ENCODE peak calls at places on chromosomes 13 and 19, in nine cellular contexts. B is gastroesophageal sphincter; O is pancreas; C is left cardiac atrium; Q is heart left ventricle; L is right lobe of liver; S is T-cell; N is activated T-cell treated with anti-CD3 and anti-CD28 coated beads, Interleukin-2, amount 50 U/mL, for 4 hours; K is body of pancreas. P is an unnamed sample.

GRCh38 chr19:44681992-44682790 is 10.9 kb downstream of the CEACAM19 start:
- ATAC-seq in B (no peak), O (no peak), C (no peak), Q (no peak), L (no peak), S (no peak), N (no peak), K (no peak), P (no peak)

GRCh38 chr19:50723735-50724521 is 764 bp downstream of the CLEC11A start:
- ATAC-seq in B (no peak), O (no peak), C (no peak), Q (no peak), L (no peak), S (no peak), N (no peak), K (no peak), P (no peak)

GRCh38 chr19:42496551-42497133 is 31.6 kb downstream of the CEACAM1 start:
- ATAC-seq in B (no peak), O (no peak), C (no peak), Q (no peak), L (no peak), S (no peak), N (no peak), K (no peak), P (no peak)

GRCh38 chr19:46289724-46290619 is 6.9 kb upstream of the HIF3A start:
- ATAC-seq in B (no peak), O (no peak), C (no peak), Q (no peak), L (no peak), S (no peak), N (no peak), K (no peak), P (no peak)

GRCh38 chr13:110652755-110653154 is 37.4 kb downstream of the NAXD start:
- ATAC-seq in B (no peak), O (no peak), C (no peak), Q (no peak), L (no peak), S (no peak), N (no peak), K (no peak), P (peak; percentile 53)

GRCh38 chr13:29902632-29903305 is 52.4 kb upstream of the UBL3 start:
- ATAC-seq in B (no peak), O (no peak), C (no peak), Q (no peak), L (no peak), S (peak; percentile 30), N (no peak), K (no peak), P (no peak)

GRCh38 chr13:43986395-43986794 is 106.7 kb downstream of the LACC1 start:
- ATAC-seq in B (no peak), O (peak; percentile 67), C (peak; percentile 90), Q (peak; percentile 95), L (peak; percentile 19), S (no peak), N (no peak), K (peak; percentile 12), P (no peak)

GRCh38 chr13:28117689-28118377 is 17.5 kb upstream of the FLT3 start:
- ATAC-seq in B (no peak), O (no peak), C (peak; percentile 17), Q (peak; percentile 50), L (peak; percentile 47), S (no peak), N (no peak), K (no peak), P (no peak)

GRCh38 chr19:46648070-46648960 is 12.3 kb upstream of the GNG8 start:
- ATAC-seq in B (no peak), O (no peak), C (no peak), Q (no peak), L (peak; percentile 68), S (peak; percentile 47), N (peak; percentile 62), K (peak; percentile 12), P (peak; percentile 20)

P was measured in stimulated activated memory B cell treated with anti-CD40 and anti-IgM and Interleukin-4, amounts not matched to agents 10 μg/mL and 1 μg/mL and 100 μg/mL, for 72 hours.